ENCODE peak calls at places on chromosomes 7 and 10, in five cellular contexts. One of them, this sample, is unnamed.

GRCh38 chr10:16440396-16441105 is 3.7 kb downstream of the PTER start:
- DNase-seq in MCF 10A: peak
- DNase-seq in endothelial cell of umbilical vein: no peak
- DNase-seq in heart right ventricle: no peak
- DNase-seq in IMR-90: no peak
- DNase-seq in this sample: no peak

GRCh38 chr7:155930061-155930460 is 117.8 kb upstream of the SHH start:
- DNase-seq in heart right ventricle: no peak
- DNase-seq in IMR-90: no peak
- DNase-seq in endothelial cell of umbilical vein: no peak
- DNase-seq in MCF 10A: no peak
- DNase-seq in this sample: no peak

GRCh38 chr7:130063036-130063435 is 7.3 kb upstream of the KLHDC10 start:
- DNase-seq in IMR-90: peak
- DNase-seq in MCF 10A: peak
- DNase-seq in heart right ventricle: no peak
- DNase-seq in endothelial cell of umbilical vein: peak
- DNase-seq in this sample: peak

GRCh38 chr7:69890081-69890369 is 291.8 kb downstream of the AUTS2 start:
- DNase-seq in MCF 10A: no peak
- DNase-seq in heart right ventricle: no peak
- DNase-seq in IMR-90: no peak
- DNase-seq in endothelial cell of umbilical vein: no peak
- DNase-seq in this sample: no peak

GRCh38 chr10:117651121-117651520 is 108.6 kb downstream of the EMX2 start:
- DNase-seq in endothelial cell of umbilical vein: no peak
- DNase-seq in heart right ventricle: no peak
- DNase-seq in MCF 10A: no peak
- DNase-seq in IMR-90: no peak
- DNase-seq in this sample: no peak

GRCh38 chr7:108002726-108003590 is at the start of gene LAMB1:
- DNase-seq in heart right ventricle: peak
- DNase-seq in IMR-90: peak
- DNase-seq in MCF 10A: peak
- DNase-seq in endothelial cell of umbilical vein: peak
- DNase-seq in this sample: peak

GRCh38 chr7:139753693-139754111 is 24.1 kb downstream of the HIPK2 start:
- DNase-seq in endothelial cell of umbilical vein: no peak
- DNase-seq in heart right ventricle: no peak
- DNase-seq in MCF 10A: no peak
- DNase-seq in IMR-90: no peak
- DNase-seq in this sample: no peak

GRCh38 chr10:48790740-48791044 is 106.0 kb downstream of the WDFY4 start:
- DNase-seq in endothelial cell of umbilical vein: no peak
- DNase-seq in heart right ventricle: no peak
- DNase-seq in IMR-90: no peak
- DNase-seq in MCF 10A: no peak
- DNase-seq in this sample: no peak

GRCh38 chr10:3424102-3424803 is 251.7 kb upstream of the PITRM1 start:
- DNase-seq in endothelial cell of umbilical vein: peak
- DNase-seq in MCF 10A: peak
- DNase-seq in IMR-90: no peak
- DNase-seq in heart right ventricle: peak
- DNase-seq in this sample: no peak

GRCh38 chr7:94307399-94308048 is 87.2 kb upstream of the COL1A2 start:
- DNase-seq in MCF 10A: no peak
- DNase-seq in heart right ventricle: no peak
- DNase-seq in IMR-90: no peak
- DNase-seq in endothelial cell of umbilical vein: no peak
- DNase-seq in this sample: no peak

GRCh38 chr7:150322114-150322832 is 882 bp upstream of the LRRC61 start:
- DNase-seq in MCF 10A: no peak
- DNase-seq in IMR-90: no peak
- DNase-seq in heart right ventricle: no peak
- DNase-seq in endothelial cell of umbilical vein: no peak
- DNase-seq in this sample: no peak

GRCh38 chr7:10767771-10768170 is 205.9 kb upstream of the PHF14 start:
- DNase-seq in endothelial cell of umbilical vein: no peak
- DNase-seq in IMR-90: no peak
- DNase-seq in heart right ventricle: no peak
- DNase-seq in MCF 10A: no peak
- DNase-seq in this sample: no peak

GRCh38 chr7:24718431-24718831 is 38.8 kb downstream of the GSDME start:
- DNase-seq in MCF 10A: no peak
- DNase-seq in IMR-90: no peak
- DNase-seq in heart right ventricle: no peak
- DNase-seq in endothelial cell of umbilical vein: no peak
- DNase-seq in this sample: no peak

GRCh38 chr10:133058267-133059092 is 29.2 kb upstream of the ADGRA1 start:
- DNase-seq in MCF 10A: no peak
- DNase-seq in IMR-90: no peak
- DNase-seq in endothelial cell of umbilical vein: no peak
- DNase-seq in heart right ventricle: no peak
- DNase-seq in this sample: no peak

GRCh38 chr7:28200598-28200997 is 20.0 kb upstream of the JAZF1 start:
- DNase-seq in IMR-90: no peak
- DNase-seq in MCF 10A: no peak
- DNase-seq in heart right ventricle: no peak
- DNase-seq in endothelial cell of umbilical vein: no peak
- DNase-seq in this sample: no peak

GRCh38 chr10:79262131-79262530 is 85.1 kb upstream of the PPIF start:
- DNase-seq in MCF 10A: no peak
- DNase-seq in heart right ventricle: no peak
- DNase-seq in IMR-90: no peak
- DNase-seq in endothelial cell of umbilical vein: no peak
- DNase-seq in this sample: no peak

GRCh38 chr10:124592101-124592500 is 130.5 kb downstream of the LHPP start:
- DNase-seq in IMR-90: no peak
- DNase-seq in endothelial cell of umbilical vein: no peak
- DNase-seq in MCF 10A: no peak
- DNase-seq in heart right ventricle: no peak
- DNase-seq in this sample: no peak

GRCh38 chr7:107605223-107605815 is 25.3 kb downstream of the BCAP29 start:
- DNase-seq in heart right ventricle: no peak
- DNase-seq in MCF 10A: no peak
- DNase-seq in IMR-90: no peak
- DNase-seq in endothelial cell of umbilical vein: no peak
- DNase-seq in this sample: no peak

GRCh38 chr7:100827330-100828226 is at the start of gene EPHB4:
- DNase-seq in IMR-90: peak
- DNase-seq in heart right ventricle: peak
- DNase-seq in endothelial cell of umbilical vein: peak
- DNase-seq in MCF 10A: peak
- DNase-seq in this sample: peak

GRCh38 chr7:158265743-158266080 is 321.9 kb downstream of the PTPRN2 start:
- DNase-seq in MCF 10A: no peak
- DNase-seq in IMR-90: no peak
- DNase-seq in endothelial cell of umbilical vein: no peak
- DNase-seq in heart right ventricle: no peak
- DNase-seq in this sample: no peak

GRCh38 chr7:265998-266850 is 23.7 kb upstream of the FOXL3 start:
- DNase-seq in MCF 10A: no peak
- DNase-seq in heart right ventricle: no peak
- DNase-seq in IMR-90: no peak
- DNase-seq in endothelial cell of umbilical vein: no peak
- DNase-seq in this sample: no peak

GRCh38 chr10:28181478-28182096 is 121.3 kb downstream of the MPP7 start:
- DNase-seq in heart right ventricle: no peak
- DNase-seq in MCF 10A: no peak
- DNase-seq in endothelial cell of umbilical vein: no peak
- DNase-seq in IMR-90: peak
- DNase-seq in this sample: no peak

GRCh38 chr7:123677316-123677715 is 21.6 kb downstream of the LMOD2 start:
- DNase-seq in MCF 10A: no peak
- DNase-seq in endothelial cell of umbilical vein: no peak
- DNase-seq in IMR-90: no peak
- DNase-seq in heart right ventricle: no peak
- DNase-seq in this sample: no peak

GRCh38 chr7:100220833-100221718 is 1.3 kb downstream of the PVRIG start:
- DNase-seq in heart right ventricle: no peak
- DNase-seq in IMR-90: no peak
- DNase-seq in endothelial cell of umbilical vein: no peak
- DNase-seq in MCF 10A: no peak
- DNase-seq in this sample: no peak

GRCh38 chr7:43768201-43768893 is 9.9 kb downstream of the BLVRA start:
- DNase-seq in heart right ventricle: no peak
- DNase-seq in MCF 10A: no peak
- DNase-seq in IMR-90: no peak
- DNase-seq in endothelial cell of umbilical vein: no peak
- DNase-seq in this sample: no peak

GRCh38 chr10:71725998-71726672 is 6.6 kb upstream of the C10orf105 start:
- DNase-seq in MCF 10A: peak
- DNase-seq in heart right ventricle: no peak
- DNase-seq in endothelial cell of umbilical vein: peak
- DNase-seq in IMR-90: peak
- DNase-seq in this sample: peak

GRCh38 chr10:24235471-24235870 is 26.5 kb downstream of the KIAA1217 start:
- DNase-seq in MCF 10A: no peak
- DNase-seq in IMR-90: no peak
- DNase-seq in endothelial cell of umbilical vein: no peak
- DNase-seq in heart right ventricle: no peak
- DNase-seq in this sample: no peak

GRCh38 chr10:113993489-113993932 is 50.2 kb upstream of the ADRB1 start:
- DNase-seq in MCF 10A: no peak
- DNase-seq in heart right ventricle: peak
- DNase-seq in IMR-90: no peak
- DNase-seq in endothelial cell of umbilical vein: no peak
- DNase-seq in this sample: no peak
- TF ChIP-seq CTCF in MCF 10A: no peak
- TF ChIP-seq CTCF in heart right ventricle: no peak
- TF ChIP-seq CTCF in IMR-90: no peak
- TF ChIP-seq CTCF in endothelial cell of umbilical vein: no peak
- TF ChIP-seq CTCF in this sample: no peak

GRCh38 chr10:93143286-93143685 is 69.6 kb downstream of the CYP26A1 start:
- DNase-seq in IMR-90: no peak
- DNase-seq in MCF 10A: no peak
- DNase-seq in endothelial cell of umbilical vein: no peak
- DNase-seq in heart right ventricle: no peak
- DNase-seq in this sample: no peak

GRCh38 chr10:93146336-93146735 is 72.6 kb downstream of the CYP26A1 start:
- DNase-seq in endothelial cell of umbilical vein: no peak
- DNase-seq in IMR-90: no peak
- DNase-seq in MCF 10A: no peak
- DNase-seq in heart right ventricle: no peak
- DNase-seq in this sample: no peak

GRCh38 chr10:93139059-93139658 is 65.5 kb downstream of the CYP26A1 start:
- DNase-seq in MCF 10A: no peak
- DNase-seq in IMR-90: no peak
- DNase-seq in heart right ventricle: no peak
- DNase-seq in endothelial cell of umbilical vein: no peak
- DNase-seq in this sample: no peak

GRCh38 chr10:93138113-93138870 is 64.6 kb downstream of the CYP26A1 start:
- DNase-seq in IMR-90: no peak
- DNase-seq in MCF 10A: peak
- DNase-seq in heart right ventricle: no peak
- DNase-seq in endothelial cell of umbilical vein: no peak
- DNase-seq in this sample: no peak

DNA sequence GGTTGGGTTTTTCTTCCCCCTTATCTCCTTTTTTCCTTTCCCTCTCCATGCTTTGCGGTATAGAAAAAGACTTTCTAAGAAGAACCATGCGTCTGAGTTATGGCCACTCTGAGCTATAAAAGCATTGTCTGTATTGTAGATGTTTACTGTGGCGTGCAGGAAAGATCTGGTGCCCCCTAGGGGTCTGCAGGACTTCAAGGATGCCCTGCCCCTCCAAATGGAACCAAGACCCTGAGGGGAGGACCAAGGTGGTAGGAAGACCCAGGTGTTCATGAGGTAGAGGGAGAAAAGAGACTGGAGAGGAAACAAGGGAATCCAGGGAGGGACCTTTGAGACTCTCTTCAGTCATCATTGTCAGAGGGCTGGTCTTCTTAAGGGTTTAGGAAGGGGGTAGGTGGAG is 68.8 kb downstream of the CYP26A1 start:
- DNase-seq in MCF 10A: no peak
- DNase-seq in endothelial cell of umbilical vein: no peak
- DNase-seq in IMR-90: no peak
- DNase-seq in heart right ventricle: no peak
- DNase-seq in this sample: no peak
- TF ChIP-seq CTCF in MCF 10A: no peak
- TF ChIP-seq CTCF in endothelial cell of umbilical vein: no peak
- TF ChIP-seq CTCF in IMR-90: no peak
- TF ChIP-seq CTCF in heart right ventricle: no peak
- TF ChIP-seq CTCF in this sample: no peak

DNA sequence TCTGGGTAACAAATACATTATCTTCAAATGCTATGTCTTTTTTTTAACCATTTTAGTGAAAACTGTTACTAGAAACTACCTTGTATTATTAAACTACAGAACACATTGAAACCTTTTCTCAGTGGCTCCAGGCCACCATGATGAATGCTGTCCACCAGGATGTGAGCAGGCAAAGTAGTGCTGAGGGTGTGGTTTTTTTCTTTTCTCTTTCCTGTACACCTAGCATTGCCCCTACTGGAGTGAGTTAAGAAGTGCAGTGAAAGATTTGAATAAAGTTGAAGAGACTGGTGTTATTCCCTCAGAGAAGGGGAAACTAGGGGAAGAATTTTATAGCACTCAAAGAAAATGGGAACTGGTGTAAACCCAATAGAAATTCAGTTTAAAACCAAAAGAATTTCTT is 120.0 kb upstream of the SAMD8 start:
- DNase-seq in endothelial cell of umbilical vein: no peak
- DNase-seq in IMR-90: no peak
- DNase-seq in MCF 10A: peak
- DNase-seq in heart right ventricle: no peak
- DNase-seq in this sample: no peak
- TF ChIP-seq CTCF in endothelial cell of umbilical vein: peak
- TF ChIP-seq CTCF in IMR-90: peak
- TF ChIP-seq CTCF in MCF 10A: no peak
- TF ChIP-seq CTCF in heart right ventricle: no peak
- TF ChIP-seq CTCF in this sample: peak

GRCh38 chr10:114002422-114002821 is 41.2 kb upstream of the ADRB1 start:
- DNase-seq in heart right ventricle: no peak
- DNase-seq in IMR-90: no peak
- DNase-seq in endothelial cell of umbilical vein: no peak
- DNase-seq in MCF 10A: no peak
- DNase-seq in this sample: no peak
- TF ChIP-seq CTCF in heart right ventricle: no peak
- TF ChIP-seq CTCF in IMR-90: no peak
- TF ChIP-seq CTCF in endothelial cell of umbilical vein: no peak
- TF ChIP-seq CTCF in MCF 10A: peak
- TF ChIP-seq CTCF in this sample: peak

GRCh38 chr7:39357648-39358047 is 208.6 kb upstream of the YAE1 start:
- DNase-seq in endothelial cell of umbilical vein: no peak
- DNase-seq in MCF 10A: no peak
- DNase-seq in IMR-90: no peak
- DNase-seq in heart right ventricle: no peak
- DNase-seq in this sample: peak
- TF ChIP-seq CTCF in endothelial cell of umbilical vein: peak
- TF ChIP-seq CTCF in MCF 10A: peak
- TF ChIP-seq CTCF in IMR-90: no peak
- TF ChIP-seq CTCF in heart right ventricle: no peak
- TF ChIP-seq CTCF in this sample: peak